ENCODE peak calls at places on chromosomes 11 and 22, in six cellular contexts. R is SK-N-SH; X is T-helper 2 cell; Q is HEK293T; B is AG20443; K is activated T-helper 9 cell treated with anti-CD3 and anti-CD28 coated beads, Interleukin-2, amount 50 U/mL, for 16 hours. H is an unnamed sample.

GRCh38 chr11:76803811-76804600 is 20.9 kb downstream of the TSKU start:
- DNase-seq in R (no peak), X (peak; percentile 63), Q (no peak), B (peak; percentile 81), K (no peak), H (no peak)

GRCh38 chr11:15714641-15715399 is 600.1 kb downstream of the INSC start:
- DNase-seq in R (no peak), X (no peak), Q (no peak), B (no peak), K (no peak), H (no peak)

GRCh38 chr11:34926101-34926830 is 9.8 kb downstream of the PDHX start:
- DNase-seq in R (peak; percentile 34), X (peak; percentile 60), Q (peak; percentile 13), B (peak; percentile 22), K (no peak), H (peak; percentile 18)

GRCh38 chr11:117287668-117288067 is 3.5 kb upstream of the BACE1-AS start:
- DNase-seq in R (no peak), X (no peak), Q (no peak), B (no peak), K (no peak), H (no peak)

GRCh38 chr11:132872223-132872622 is 660.1 kb downstream of the OPCML start:
- DNase-seq in R (no peak), X (no peak), Q (no peak), B (no peak), K (no peak), H (no peak)

GRCh38 chr22:50670914-50671538 is 1.6 kb upstream of the SHANK3 start:
- DNase-seq in R (no peak), X (no peak), Q (peak; percentile 4), B (no peak), K (no peak), H (no peak)

GRCh38 chr11:11407065-11407737 is 54.2 kb upstream of the CSNK2A3 start:
- DNase-seq in R (peak; percentile 70), X (no peak), Q (no peak), B (no peak), K (no peak), H (peak; percentile 43)

GRCh38 chr22:24406322-24407277 is 20.8 kb upstream of the ADORA2A start:
- DNase-seq in R (peak; percentile 23), X (no peak), Q (no peak), B (no peak), K (no peak), H (no peak)

GRCh38 chr22:24516301-24516737 is 21.2 kb downstream of the UPB1 start:
- DNase-seq in R (no peak), X (no peak), Q (no peak), B (peak; percentile 90), K (no peak), H (no peak)

GRCh38 chr11:1081601-1082311 is 7.1 kb downstream of the MUC2 start:
- DNase-seq in R (no peak), X (no peak), Q (no peak), B (no peak), K (no peak), H (no peak)

GRCh38 chr11:12731841-12732336 is 57.7 kb downstream of the TEAD1 start:
- DNase-seq in R (no peak), X (no peak), Q (no peak), B (no peak), K (no peak), H (no peak)

GRCh38 chr11:69051381-69052342 is 2.9 kb downstream of the TPCN2 start:
- DNase-seq in R (no peak), X (no peak), Q (no peak), B (no peak), K (no peak), H (no peak)

GRCh38 chr11:28058333-28058732 is 49.6 kb downstream of the KIF18A start:
- DNase-seq in R (no peak), X (no peak), Q (no peak), B (no peak), K (no peak), H (no peak)

GRCh38 chr11:1924646-1925372 is 5.3 kb downstream of the TNNT3 start:
- DNase-seq in R (peak; percentile 47), X (no peak), Q (no peak), B (peak; percentile 7), K (no peak), H (no peak)

GRCh38 chr22:38657248-38657909 is 941 bp downstream of the CBY1 start:
- DNase-seq in R (peak; percentile 31), X (peak; percentile 44), Q (peak; percentile 55), B (no peak), K (peak; percentile 3), H (no peak)

GRCh38 chr11:130449996-130450419 is 1.6 kb downstream of the ADAMTS15 start:
- DNase-seq in R (peak; percentile 65), X (no peak), Q (no peak), B (no peak), K (no peak), H (no peak)

GRCh38 chr11:14907411-14908213 is 15.6 kb upstream of the CYP2R1 start:
- DNase-seq in R (peak; percentile 71), X (peak; percentile 83), Q (peak; percentile 49), B (peak; percentile 25), K (peak; percentile 78), H (peak; percentile 61)

GRCh38 chr22:32951081-32951806 is 106.9 kb downstream of the SYN3 start:
- DNase-seq in R (peak; percentile 36), X (no peak), Q (peak; percentile 38), B (no peak), K (no peak), H (no peak)

GRCh38 chr11:57323503-57324153 is 1.1 kb downstream of the TNKS1BP1 start:
- DNase-seq in R (no peak), X (no peak), Q (no peak), B (peak; percentile 40), K (no peak), H (no peak)

GRCh38 chr11:109077340-109077927 is 344.6 kb upstream of the C11orf87 start:
- DNase-seq in R (no peak), X (no peak), Q (no peak), B (no peak), K (no peak), H (no peak)

GRCh38 chr11:9716275-9717039 is 52.6 kb downstream of the SWAP70 start:
- DNase-seq in R (no peak), X (peak; percentile 14), Q (no peak), B (no peak), K (no peak), H (peak; percentile 91)

GRCh38 chr11:83662494-83662893 is 376.3 kb upstream of the CCDC90B start:
- DNase-seq in R (no peak), X (no peak), Q (no peak), B (no peak), K (no peak), H (no peak)

GRCh38 chr11:5712507-5712906 is 22.9 kb downstream of the TRIM22 start:
- DNase-seq in R (no peak), X (no peak), Q (no peak), B (no peak), K (no peak), H (no peak)

GRCh38 chr11:9280655-9281301 is 15.6 kb upstream of the DENND5A start:
- DNase-seq in R (no peak), X (peak; percentile 90), Q (no peak), B (no peak), K (peak; percentile 16), H (peak; percentile 78)

GRCh38 chr11:33668951-33669596 is 31.6 kb downstream of the C11orf91 start:
- DNase-seq in R (no peak), X (no peak), Q (no peak), B (no peak), K (no peak), H (no peak)

GRCh38 chr11:34773826-34774225 is 142.4 kb downstream of the APIP start:
- DNase-seq in R (no peak), X (no peak), Q (no peak), B (no peak), K (no peak), H (no peak)

GRCh38 chr11:88280673-88281316 is 56.7 kb downstream of the CTSC start:
- DNase-seq in R (no peak), X (no peak), Q (no peak), B (no peak), K (no peak), H (no peak)

GRCh38 chr11:94107363-94107762 is 21.3 kb upstream of the PANX1 start:
- DNase-seq in R (no peak), X (no peak), Q (no peak), B (no peak), K (no peak), H (no peak)

GRCh38 chr11:68750197-68750987 is 928 bp downstream of the TESMIN start:
- DNase-seq in R (no peak), X (peak; percentile 22), Q (no peak), B (no peak), K (peak; percentile 8), H (no peak)

GRCh38 chr11:78414321-78415051 is 3.1 kb downstream of the GAB2 start:
- DNase-seq in R (peak; percentile 30), X (peak; percentile 46), Q (peak; percentile 17), B (peak; percentile 31), K (no peak), H (no peak)

GRCh38 chr11:63907808-63908530 is 9.0 kb downstream of the RCOR2 start:
- DNase-seq in R (no peak), X (no peak), Q (no peak), B (no peak), K (no peak), H (no peak)

GRCh38 chr11:105229257-105229656 is 89.7 kb upstream of the CARD18 start:
- DNase-seq in R (no peak), X (no peak), Q (no peak), B (peak; percentile 65), K (no peak), H (no peak)